ENCODE peak calls at places on chromosome 1, in six cellular contexts. O, N, K, L, W and X are unnamed samples.

GRCh38 chr1:226029093-226029496 is 30.0 kb upstream of the SDE2 start:
- DNase-seq in O (no peak), N (no peak), K (no peak), L (no peak), W (no peak), X (no peak)

GRCh38 chr1:244971524-244972216 is 107.3 kb upstream of the HNRNPU start:
- DNase-seq in O (no peak), N (no peak), K (no peak), L (no peak), W (no peak), X (no peak)

GRCh38 chr1:48026275-48026674 is 29.1 kb upstream of the TRABD2B start:
- DNase-seq in O (no peak), N (no peak), K (no peak), L (no peak), W (no peak), X (no peak)

GRCh38 chr1:65319141-65319540 is 9.8 kb downstream of the DNAJC6 start:
- DNase-seq in O (no peak), N (no peak), K (no peak), L (no peak), W (peak), X (no peak)

GRCh38 chr1:61244114-61244513 is 161.8 kb downstream of the NFIA start:
- DNase-seq in O (no peak), N (no peak), K (no peak), L (no peak), W (no peak), X (no peak)

GRCh38 chr1:81029266-81029665 is 771.5 kb upstream of the ADGRL2 start:
- DNase-seq in O (no peak), N (no peak), K (no peak), L (no peak), W (no peak), X (no peak)

GRCh38 chr1:200971955-200972711 is 51.4 kb downstream of the KIF21B start:
- DNase-seq in O (peak), N (peak), K (no peak), L (peak), W (peak), X (peak)

GRCh38 chr1:164363980-164364379 is 195.0 kb upstream of the PBX1 start:
- DNase-seq in O (no peak), N (no peak), K (no peak), L (no peak), W (no peak), X (no peak)

GRCh38 chr1:107147813-107148212 is 7.0 kb downstream of the NTNG1 start:
- DNase-seq in O (no peak), N (no peak), K (no peak), L (no peak), W (no peak), X (no peak)

GRCh38 chr1:186374313-186375151 is 521 bp downstream of the TPR start:
- DNase-seq in O (peak), N (no peak), K (peak), L (no peak), W (peak), X (no peak)